ENCODE peak calls at places on chromosomes 16 and 17, in four cellular contexts. One of them, this sample, is unnamed.

GRCh38 chr16:28924762-28925385 is at the start of gene RABEP2:
- DNase-seq in neural progenitor cell: peak; percentile 96
- DNase-seq in CD8-positive, alpha-beta T cell: peak; percentile 96
- DNase-seq in lung: peak; percentile 97
- DNase-seq in this sample: peak; percentile 86

GRCh38 chr16:88566158-88566557 is 4.0 kb upstream of the ZC3H18 start:
- DNase-seq in neural progenitor cell: no peak
- DNase-seq in CD8-positive, alpha-beta T cell: no peak
- DNase-seq in lung: no peak
- DNase-seq in this sample: no peak

GRCh38 chr17:80265205-80266068 is 4.8 kb downstream of the RNF213 start:
- DNase-seq in neural progenitor cell: no peak
- DNase-seq in CD8-positive, alpha-beta T cell: peak; percentile 66
- DNase-seq in lung: peak; percentile 46
- DNase-seq in this sample: no peak

GRCh38 chr16:66911112-66911511 is 7.6 kb downstream of the CDH16 start:
- DNase-seq in neural progenitor cell: no peak
- DNase-seq in CD8-positive, alpha-beta T cell: no peak
- DNase-seq in lung: no peak
- DNase-seq in this sample: no peak

GRCh38 chr16:19860146-19861030 is 24.3 kb downstream of the GPRC5B start:
- DNase-seq in neural progenitor cell: peak; percentile 56
- DNase-seq in CD8-positive, alpha-beta T cell: no peak
- DNase-seq in lung: no peak
- DNase-seq in this sample: no peak

GRCh38 chr17:64090144-64090543 is 39.8 kb downstream of the ERN1 start:
- DNase-seq in neural progenitor cell: no peak
- DNase-seq in CD8-positive, alpha-beta T cell: no peak
- DNase-seq in lung: no peak
- DNase-seq in this sample: no peak

GRCh38 chr16:57594531-57595031 is 33.8 kb upstream of the ADGRG1 start:
- DNase-seq in neural progenitor cell: no peak
- DNase-seq in CD8-positive, alpha-beta T cell: no peak
- DNase-seq in lung: no peak
- DNase-seq in this sample: no peak

GRCh38 chr16:89200124-89200849 is at the start of gene SLC22A31:
- DNase-seq in neural progenitor cell: peak; percentile 27
- DNase-seq in CD8-positive, alpha-beta T cell: no peak
- DNase-seq in lung: peak; percentile 80
- DNase-seq in this sample: no peak

GRCh38 chr16:10107081-10107480 is 75.1 kb downstream of the GRIN2A start:
- DNase-seq in neural progenitor cell: no peak
- DNase-seq in CD8-positive, alpha-beta T cell: no peak
- DNase-seq in lung: no peak
- DNase-seq in this sample: no peak

GRCh38 chr16:24178496-24178895 is 77.6 kb upstream of the CACNG3 start:
- DNase-seq in neural progenitor cell: peak; percentile 74
- DNase-seq in CD8-positive, alpha-beta T cell: no peak
- DNase-seq in lung: no peak
- DNase-seq in this sample: no peak

GRCh38 chr17:64658931-64659330 is 3.2 kb downstream of the SMURF2 start:
- DNase-seq in neural progenitor cell: no peak
- DNase-seq in CD8-positive, alpha-beta T cell: no peak
- DNase-seq in lung: no peak
- DNase-seq in this sample: no peak

GRCh38 chr16:49859139-49859947 is 3.4 kb upstream of the ZNF423 start:
- DNase-seq in neural progenitor cell: no peak
- DNase-seq in CD8-positive, alpha-beta T cell: no peak
- DNase-seq in lung: peak; percentile 35
- DNase-seq in this sample: no peak

GRCh38 chr17:14011740-14012405 is 57.4 kb upstream of the COX10 start:
- DNase-seq in neural progenitor cell: no peak
- DNase-seq in CD8-positive, alpha-beta T cell: no peak
- DNase-seq in lung: no peak
- DNase-seq in this sample: no peak

GRCh38 chr16:83953796-83954576 is 946 bp downstream of the OSGIN1 start:
- DNase-seq in neural progenitor cell: peak; percentile 54
- DNase-seq in CD8-positive, alpha-beta T cell: no peak
- DNase-seq in lung: no peak
- DNase-seq in this sample: peak; percentile 23

GRCh38 chr16:82660966-82661365 is 34.2 kb downstream of the CDH13 start:
- DNase-seq in neural progenitor cell: no peak
- DNase-seq in CD8-positive, alpha-beta T cell: no peak
- DNase-seq in lung: no peak
- DNase-seq in this sample: no peak

GRCh38 chr17:36675250-36675649 is 73.9 kb downstream of the MRM1 start:
- DNase-seq in neural progenitor cell: no peak
- DNase-seq in CD8-positive, alpha-beta T cell: peak; percentile 12
- DNase-seq in lung: no peak
- DNase-seq in this sample: no peak

GRCh38 chr16:80993293-80993691 is 13.4 kb downstream of the CMC2 start:
- DNase-seq in neural progenitor cell: no peak
- DNase-seq in CD8-positive, alpha-beta T cell: no peak
- DNase-seq in lung: no peak
- DNase-seq in this sample: no peak

GRCh38 chr17:45093444-45094110 is 32.5 kb downstream of the NMT1 start:
- DNase-seq in neural progenitor cell: no peak
- DNase-seq in CD8-positive, alpha-beta T cell: no peak
- DNase-seq in lung: no peak
- DNase-seq in this sample: no peak

GRCh38 chr16:72311426-72311825 is 139.5 kb upstream of the PMFBP1 start:
- DNase-seq in neural progenitor cell: no peak
- DNase-seq in CD8-positive, alpha-beta T cell: no peak
- DNase-seq in lung: no peak
- DNase-seq in this sample: no peak

GRCh38 chr17:50272711-50273653 is 1.3 kb upstream of the TMEM92 start:
- DNase-seq in neural progenitor cell: peak; percentile 87
- DNase-seq in CD8-positive, alpha-beta T cell: peak; percentile 53
- DNase-seq in lung: no peak
- DNase-seq in this sample: peak; percentile 14

GRCh38 chr17:40323731-40324650 is 15.0 kb downstream of the RARA start:
- DNase-seq in neural progenitor cell: no peak
- DNase-seq in CD8-positive, alpha-beta T cell: peak; percentile 74
- DNase-seq in lung: peak; percentile 68
- DNase-seq in this sample: peak; percentile 27

GRCh38 chr16:84652565-84652964 is 4.3 kb downstream of the KLHL36 start:
- DNase-seq in neural progenitor cell: no peak
- DNase-seq in CD8-positive, alpha-beta T cell: peak; percentile 48
- DNase-seq in lung: no peak
- DNase-seq in this sample: no peak

GRCh38 chr16:1048442-1049112 is 24.0 kb upstream of the SSTR5 start:
- DNase-seq in neural progenitor cell: peak; percentile 89
- DNase-seq in CD8-positive, alpha-beta T cell: no peak
- DNase-seq in lung: no peak
- DNase-seq in this sample: no peak

GRCh38 chr17:80754846-80755245 is 210.2 kb downstream of the RPTOR start:
- DNase-seq in neural progenitor cell: no peak
- DNase-seq in CD8-positive, alpha-beta T cell: no peak
- DNase-seq in lung: no peak
- DNase-seq in this sample: no peak